ENCODE peak calls at places on chromosomes 2 and 18, in seven cellular contexts. O is H9, Q is mesendoderm, G is IMR-90, L is H1, S is neuronal stem cell, T is trophoblast cell. A is an unnamed sample.

GRCh38 chr18:7902399-7902839 is 335.3 kb downstream of the PTPRM start:
- DNase-seq in O (no peak), Q (no peak), G (peak; percentile 99), L (no peak), S (no peak), T (peak; percentile 32), A (peak; percentile 96)

GRCh38 chr2:167192833-167193232 is 304.6 kb downstream of the XIRP2 start:
- DNase-seq in O (no peak), Q (no peak), G (peak; percentile 22), L (no peak), S (no peak), T (no peak), A (no peak)

GRCh38 chr2:196635156-196635555 is 4.4 kb upstream of the CCDC150 start:
- DNase-seq in O (no peak), Q (no peak), G (no peak), L (no peak), S (no peak), T (no peak), A (no peak)

GRCh38 chr18:3466872-3467271 is 16.9 kb downstream of the TGIF1 start:
- DNase-seq in O (peak; percentile 51), Q (peak; percentile 68), G (no peak), L (no peak), S (no peak), T (no peak), A (no peak)

GRCh38 chr2:226447896-226448295 is 351.7 kb downstream of the IRS1 start:
- DNase-seq in O (no peak), Q (no peak), G (peak; percentile 52), L (no peak), S (no peak), T (no peak), A (no peak)

GRCh38 chr2:156689945-156690344 is 253.8 kb downstream of the GPD2 start:
- DNase-seq in O (no peak), Q (no peak), G (no peak), L (no peak), S (no peak), T (no peak), A (no peak)

GRCh38 chr18:37277753-37278152 is 287.8 kb downstream of the CELF4 start:
- DNase-seq in O (no peak), Q (no peak), G (no peak), L (no peak), S (no peak), T (no peak), A (no peak)

GRCh38 chr2:233184669-233185068 is 66.8 kb upstream of the ATG16L1 start:
- DNase-seq in O (no peak), Q (no peak), G (no peak), L (no peak), S (no peak), T (no peak), A (no peak)

GRCh38 chr2:224062481-224063307 is 23.6 kb upstream of the SERPINE2 start:
- DNase-seq in O (no peak), Q (no peak), G (no peak), L (no peak), S (no peak), T (no peak), A (peak; percentile 23)

GRCh38 chr2:68465081-68465916 is 1.8 kb downstream of the FBXO48 start:
- DNase-seq in O (no peak), Q (no peak), G (peak; percentile 33), L (no peak), S (no peak), T (no peak), A (peak; percentile 48)

GRCh38 chr2:105595536-105595935 is 149.2 kb upstream of the NCK2 start:
- DNase-seq in O (peak; percentile 51), Q (peak; percentile 41), G (no peak), L (no peak), S (no peak), T (peak; percentile 66), A (no peak)

GRCh38 chr18:63199743-63200241 is 119.8 kb downstream of the BCL2 start:
- DNase-seq in O (no peak), Q (no peak), G (no peak), L (no peak), S (no peak), T (no peak), A (no peak)

GRCh38 chr2:32963941-32964340 is 17.2 kb downstream of the LTBP1 start:
- DNase-seq in O (no peak), Q (no peak), G (peak; percentile 83), L (no peak), S (no peak), T (no peak), A (no peak)

GRCh38 chr2:172334988-172335387 is 92.4 kb upstream of the ITGA6 start:
- DNase-seq in O (peak; percentile 49), Q (peak; percentile 50), G (no peak), L (no peak), S (no peak), T (peak; percentile 24), A (no peak)

GRCh38 chr2:42369551-42370229 is 8.7 kb upstream of the COX7A2L start:
- DNase-seq in O (no peak), Q (peak; percentile 12), G (no peak), L (no peak), S (no peak), T (no peak), A (no peak)

GRCh38 chr2:124193706-124194105 is 168.6 kb downstream of the CNTNAP5 start:
- DNase-seq in O (no peak), Q (no peak), G (no peak), L (no peak), S (no peak), T (no peak), A (no peak)

GRCh38 chr2:202583709-202584219 is 51.0 kb upstream of the FAM117B start:
- DNase-seq in O (no peak), Q (no peak), G (no peak), L (no peak), S (no peak), T (no peak), A (no peak)
- H2BK5ac ChIP-seq in O (no peak overlapping the region), Q (no peak overlapping the region), G (no peak overlapping the region), L (no peak overlapping the region), S (no peak overlapping the region), T (no peak overlapping the region), A (no peak overlapping the region)

DNA sequence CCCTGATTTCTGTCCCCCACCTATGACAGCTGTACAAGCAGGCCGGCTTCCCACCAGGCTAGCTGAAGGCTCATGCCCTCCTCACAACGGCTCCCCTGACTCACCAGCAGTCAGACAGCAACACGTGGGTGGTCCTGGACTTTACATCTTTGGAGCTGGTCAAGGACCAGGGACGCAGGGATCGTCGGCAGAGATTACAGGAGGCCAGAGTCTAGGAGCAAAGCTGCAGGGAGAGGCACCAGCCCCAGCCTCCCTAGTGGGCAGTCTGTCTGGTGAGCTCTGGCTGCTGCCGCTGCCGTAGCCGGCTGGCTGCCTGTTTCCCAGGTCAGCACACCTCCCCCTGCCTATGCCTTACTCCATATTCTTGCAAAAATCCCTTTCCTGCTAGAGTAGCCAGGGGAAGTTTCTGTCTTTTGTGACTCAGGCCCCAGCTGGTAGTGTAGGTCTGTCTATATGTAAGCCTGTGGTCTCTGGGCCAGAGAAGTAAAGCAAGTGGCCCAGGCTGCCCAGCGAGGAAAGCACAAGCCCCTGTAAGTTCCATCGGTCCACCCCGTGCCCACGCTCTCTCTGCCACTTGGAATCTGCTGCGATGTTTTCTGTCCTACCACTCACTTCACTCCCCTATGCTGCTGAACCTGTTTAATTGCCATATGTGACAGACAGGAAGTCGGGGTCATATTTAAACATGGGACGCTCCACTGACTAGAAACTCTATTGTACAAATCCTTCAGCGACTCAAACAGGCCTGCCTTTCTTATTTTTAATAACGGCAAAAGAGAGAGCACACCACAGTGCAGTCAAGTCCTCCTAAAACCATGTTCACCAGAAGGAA is 2.4 kb upstream of the ARHGEF4 start:
- DNase-seq in O (no peak), Q (no peak), G (peak; percentile 72), L (no peak), S (no peak), T (no peak), A (no peak)
- H3K79me1 ChIP-seq in O (no peaks in the 10 kb centered on the region), Q (no peaks in the 10 kb centered on the region), G (no peaks in the 10 kb centered on the region), L (no peaks in the 10 kb centered on the region), S (peaks cover 3% of the 10 kb centered on the region), T (peaks cover 1% of the 10 kb centered on the region), A (no peaks in the 10 kb centered on the region)

GRCh38 chr2:173649527-173650219 is 295.0 kb downstream of the CDCA7 start:
- DNase-seq in O (no peak), Q (no peak), G (no peak), L (no peak), S (no peak), T (no peak), A (no peak)
- H2BK5ac ChIP-seq in O (no peak overlapping the region), Q (no peak overlapping the region), G (no peak overlapping the region), L (no peak overlapping the region), S (no peak overlapping the region), T (no peak overlapping the region), A (no peak overlapping the region)

GRCh38 chr18:51234117-51235010 is 36.9 kb upstream of the MEX3C start:
- DNase-seq in O (no peak), Q (peak; percentile 32), G (no peak), L (no peak), S (no peak), T (no peak), A (peak; percentile 6)
- H3K79me1 ChIP-seq in O (no peaks in the 10 kb centered on the region), Q (no peaks in the 10 kb centered on the region), G (no peaks in the 10 kb centered on the region), L (no peaks in the 10 kb centered on the region), S (no peaks in the 10 kb centered on the region), T (no peaks in the 10 kb centered on the region), A (no peaks in the 10 kb centered on the region)

GRCh38 chr2:176492583-176492982 is 223.3 kb downstream of the MTX2 start:
- DNase-seq in O (no peak), Q (no peak), G (no peak), L (no peak), S (no peak), T (no peak), A (no peak)
- H2BK5ac ChIP-seq in O (no peak overlapping the region), Q (no peak overlapping the region), G (no peak overlapping the region), L (no peak overlapping the region), S (no peak overlapping the region), T (no peak overlapping the region), A (no peak overlapping the region)

GRCh38 chr18:77853859-77854258 is 604.2 kb downstream of the GALR1 start:
- DNase-seq in O (no peak), Q (no peak), G (no peak), L (no peak), S (no peak), T (no peak), A (no peak)

DNA sequence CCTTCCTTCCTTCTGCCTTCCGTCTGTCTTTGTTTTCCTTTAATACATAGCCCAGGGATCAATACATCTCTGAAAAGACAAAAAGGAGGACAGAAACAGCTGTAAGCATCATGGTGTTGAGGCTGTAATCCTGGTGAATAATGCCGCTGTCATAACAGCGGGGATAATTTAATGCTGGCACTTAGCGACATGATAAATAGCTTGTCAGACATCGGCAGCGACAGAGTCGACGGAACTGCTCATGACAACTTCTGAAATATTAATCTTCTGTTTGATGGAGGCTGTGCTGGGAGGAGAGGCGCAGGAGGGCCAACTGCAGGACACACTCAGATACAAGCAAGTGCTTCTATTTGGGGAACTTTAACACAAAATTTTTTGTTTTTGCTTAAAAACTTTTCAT is 602.1 kb downstream of the GALR1 start:
- DNase-seq in O (no peak), Q (no peak), G (no peak), L (no peak), S (no peak), T (no peak), A (no peak)
- H3K79me1 ChIP-seq in O (no peaks in the 10 kb centered on the region), Q (no peaks in the 10 kb centered on the region), G (no peaks in the 10 kb centered on the region), L (no peaks in the 10 kb centered on the region), S (no peaks in the 10 kb centered on the region), T (no peaks in the 10 kb centered on the region), A (no peaks in the 10 kb centered on the region)